ENCODE peak calls at places on chromosomes 3 and 15, in nine cellular contexts. X, L, R, O, C, Y, S, I and Z are unnamed samples. For H3K36me3, the result is how much of the 10 kb centered on the place peaks cover.

GRCh38 chr15:90799639-90800038 is 68.7 kb upstream of the FURIN start:
- DNase-seq in X (no peak), S (no peak), C (no peak), Y (no peak), R (no peak), L (no peak), I (no peak), O (no peak), Z (no peak)

GRCh38 chr3:128318275-128318920 is 148.3 kb downstream of the DNAJB8 start:
- DNase-seq in O (peak), L (no peak), R (no peak), S (no peak), I (no peak), X (no peak), C (no peak), Y (no peak), Z (no peak)

GRCh38 chr3:155252535-155252934 is 40.9 kb downstream of the STRIT1 start:
- DNase-seq in C (no peak), S (no peak), O (no peak), I (no peak), Y (peak), R (no peak), L (no peak), X (no peak), Z (no peak)

GRCh38 chr3:30639937-30640336 is 33.5 kb downstream of the TGFBR2 start:
- DNase-seq in R (no peak), O (no peak), I (no peak), Y (no peak), C (no peak), L (no peak), S (no peak), X (no peak), Z (no peak)

GRCh38 chr3:25508901-25509300 is 80.8 kb downstream of the RARB start:
- DNase-seq in I (no peak), S (no peak), X (no peak), O (no peak), Y (peak), C (no peak), L (no peak), R (no peak), Z (no peak)

GRCh38 chr3:194139977-194140351 is 4.0 kb downstream of the HES1 start:
- DNase-seq in S (no peak), X (no peak), O (no peak), Y (peak), C (no peak), L (no peak), R (no peak), I (no peak), Z (no peak)

GRCh38 chr3:45100998-45101407 is 45.2 kb downstream of the CDCP1 start:
- DNase-seq in R (no peak), I (no peak), X (no peak), Y (no peak), L (no peak), C (no peak), O (no peak), S (no peak), Z (no peak)

GRCh38 chr3:69313251-69313650 is 72.6 kb downstream of the FRMD4B start:
- DNase-seq in S (no peak), X (no peak), L (no peak), R (no peak), Y (no peak), I (no peak), O (no peak), C (no peak), Z (no peak)

GRCh38 chr3:114928989-114929620 is 218.0 kb downstream of the ZBTB20 start:
- DNase-seq in L (no peak), I (no peak), S (no peak), O (no peak), Y (no peak), R (no peak), X (no peak), C (no peak), Z (no peak)

GRCh38 chr15:85671156-85671555 is 123.6 kb downstream of the KLHL25 start:
- DNase-seq in C (no peak), L (no peak), X (no peak), S (no peak), O (no peak), R (no peak), Y (no peak), I (no peak), Z (no peak)

GRCh38 chr3:38137615-38138346 is 680 bp upstream of the MYD88 start:
- DNase-seq in X (no peak), S (peak), R (no peak), L (no peak), I (no peak), C (peak), O (no peak), Y (no peak), Z (no peak)

GRCh38 chr3:53799338-53799865 is 46.8 kb downstream of the CHDH start:
- DNase-seq in R (no peak), L (no peak), S (no peak), I (no peak), C (no peak), O (no peak), Y (no peak), X (no peak), Z (no peak)

GRCh38 chr3:123620338-123620737 is 35.5 kb upstream of the HACD2 start:
- DNase-seq in Y (peak), I (no peak), X (no peak), S (no peak), O (no peak), R (no peak), L (no peak), C (no peak), Z (no peak)

GRCh38 chr15:69380100-69380725 is 33.9 kb upstream of the KIF23 start:
- DNase-seq in Y (peak), I (peak), R (no peak), S (no peak), L (no peak), C (no peak), X (no peak), O (peak), Z (no peak)

GRCh38 chr3:24829632-24830229 is 335.1 kb upstream of the THRB start:
- DNase-seq in X (no peak), L (peak), S (no peak), Y (no peak), R (no peak), I (peak), O (peak), C (no peak), Z (peak)

GRCh38 chr3:115858995-115859807 is 235.9 kb downstream of the GAP43 start:
- DNase-seq in O (no peak), R (no peak), I (peak), Y (no peak), S (no peak), X (no peak), C (no peak), L (no peak), Z (no peak)

GRCh38 chr3:18424213-18424861 is 802 bp downstream of the SATB1 start:
- DNase-seq in O (no peak), X (peak), S (no peak), R (no peak), C (no peak), I (no peak), L (peak), Y (no peak), Z (peak)

GRCh38 chr3:154132777-154133375 is 11.7 kb downstream of the ARHGEF26 start:
- DNase-seq in Y (no peak), C (no peak), L (no peak), O (no peak), X (no peak), R (peak), S (no peak), I (no peak), Z (no peak)

GRCh38 chr3:69948246-69948862 is 51.2 kb upstream of the SAMMSON start:
- DNase-seq in C (no peak), O (no peak), Y (peak), L (no peak), I (peak), S (no peak), R (no peak), X (no peak), Z (no peak)

GRCh38 chr15:91018178-91018577 is 4.2 kb downstream of the VPS33B start:
- DNase-seq in I (no peak), R (no peak), Y (no peak), O (no peak), X (no peak), L (no peak), C (no peak), S (no peak), Z (no peak)

GRCh38 chr3:146134348-146135117 is 26.5 kb downstream of the PLOD2 start:
- DNase-seq in R (no peak), L (no peak), S (no peak), C (no peak), O (no peak), X (no peak), Y (no peak), I (no peak), Z (no peak)

GRCh38 chr3:185586644-185586964 is 509 bp downstream of the SENP2 start:
- DNase-seq in O (no peak), I (no peak), R (no peak), C (no peak), L (no peak), X (no peak), S (peak), Y (no peak), Z (no peak)

GRCh38 chr15:74225928-74226327 is 10.2 kb upstream of the CCDC33 start:
- DNase-seq in Y (no peak), I (no peak), R (no peak), S (no peak), X (no peak), C (no peak), O (no peak), L (no peak), Z (no peak)

GRCh38 chr3:52204337-52205073 is 6.5 kb downstream of the ALAS1 start:
- DNase-seq in S (no peak), O (no peak), Y (peak), L (no peak), C (no peak), I (no peak), X (no peak), R (no peak), Z (no peak)

GRCh38 chr3:13484861-13485590 is 4.9 kb downstream of the HDAC11 start:
- DNase-seq in I (peak), Y (peak), O (peak), C (no peak), L (peak), R (no peak), X (peak), S (no peak), Z (peak)

GRCh38 chr3:64666171-64666581 is 21.6 kb downstream of the ADAMTS9 start:
- DNase-seq in L (no peak), Y (no peak), O (no peak), I (no peak), R (peak), C (no peak), S (no peak), X (no peak), Z (peak)

GRCh38 chr3:53570709-53571108 is 76.3 kb downstream of the CACNA1D start:
- DNase-seq in C (no peak), Y (peak), L (no peak), X (no peak), I (no peak), R (no peak), O (no peak), S (no peak), Z (no peak)

GRCh38 chr15:70362350-70362749 is 264.6 kb upstream of the TLE3 start:
- DNase-seq in Y (no peak), X (no peak), R (no peak), O (peak), I (no peak), L (no peak), S (no peak), C (no peak), Z (no peak)

GRCh38 chr3:118932822-118933558 is 101.7 kb downstream of the IGSF11 start:
- DNase-seq in L (peak), Y (no peak), X (peak), I (no peak), R (no peak), O (peak), C (no peak), S (no peak), Z (no peak)

GRCh38 chr3:158791259-158791920 is 10.5 kb upstream of the MFSD1 start:
- DNase-seq in X (no peak), R (peak), Y (peak), C (no peak), I (peak), O (no peak), S (no peak), L (no peak), Z (no peak)

GRCh38 chr3:25043181-25043580 is 384.9 kb upstream of the RARB start:
- DNase-seq in O (no peak), X (no peak), Y (no peak), I (no peak), R (no peak), C (no peak), L (no peak), S (no peak), Z (no peak)

GRCh38 chr15:51079226-51079625 is 15.5 kb downstream of the TNFAIP8L3 start:
- DNase-seq in C (no peak), L (no peak), O (no peak), R (no peak), X (no peak), Y (no peak), S (no peak), I (no peak), Z (no peak)

GRCh38 chr3:104632947-104633346 is 733.8 kb upstream of the ALCAM start:
- DNase-seq in L (no peak), O (no peak), S (no peak), I (no peak), R (no peak), C (no peak), Y (peak), X (no peak), Z (no peak)

GRCh38 chr3:180420016-180420415 is 181.9 kb upstream of the TTC14 start:
- DNase-seq in X (no peak), Y (peak), C (no peak), S (no peak), I (no peak), L (no peak), O (no peak), R (no peak), Z (no peak)

GRCh38 chr15:90004671-90005070 is 3.5 kb downstream of the ZNF710 start:
- DNase-seq in I (no peak), O (no peak), X (no peak), S (peak), C (no peak), L (peak), Y (peak), R (no peak), Z (no peak)

GRCh38 chr15:46735115-46735514 is 982.2 kb upstream of the SEMA6D start:
- DNase-seq in C (no peak), X (no peak), Y (no peak), S (no peak), R (no peak), L (no peak), O (no peak), I (no peak), Z (no peak)

GRCh38 chr3:47496892-47497291 is 16.6 kb downstream of the ELP6 start:
- DNase-seq in S (no peak), C (no peak), R (no peak), L (no peak), Y (no peak), X (no peak), I (no peak), O (no peak), Z (no peak)

GRCh38 chr3:101602731-101603130 is 28.8 kb downstream of the PCNP start:
- DNase-seq in S (no peak), X (no peak), C (no peak), I (no peak), R (no peak), L (no peak), Y (no peak), O (no peak), Z (no peak)

DNA sequence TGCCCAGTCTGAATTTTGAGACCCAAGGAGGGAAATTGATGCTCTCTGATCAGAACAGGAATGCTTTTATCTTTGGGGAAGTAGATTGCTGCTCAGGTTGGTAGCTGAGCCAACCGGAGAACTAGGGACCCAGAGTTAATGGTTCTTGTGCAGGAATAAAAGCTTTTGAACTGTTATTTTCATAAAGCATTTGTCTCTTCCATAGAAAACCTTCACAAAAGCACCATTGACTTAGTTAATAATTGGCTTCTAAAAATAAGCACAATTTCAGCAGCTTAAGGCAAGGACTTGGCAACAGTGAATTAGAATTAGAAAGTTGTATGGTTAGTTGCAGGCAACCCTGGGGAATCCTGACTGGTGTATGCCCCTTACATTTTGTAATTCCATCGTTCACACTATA is 53.8 kb downstream of the MAP2K1 start:
- DNase-seq in Y (no peak), S (no peak), R (no peak), L (no peak), C (no peak), O (no peak), X (no peak), I (no peak), Z (no peak)
- H3K36me3 ChIP-seq in Y (under half), S (under half), R (under half), L (under half), C (half or more), O (under half), X (half or more), I (half or more), Z (under half)

GRCh38 chr15:78069630-78070029 is 7.9 kb downstream of the TBC1D2B start:
- DNase-seq in C (no peak), I (no peak), R (no peak), X (no peak), Y (no peak), L (no peak), O (no peak), S (no peak), Z (no peak)
- H3K27ac ChIP-seq in C (peak), I (no peak), R (peak), X (peak), Y (peak), L (peak), O (no peak), S (peak), Z (peak)

DNA sequence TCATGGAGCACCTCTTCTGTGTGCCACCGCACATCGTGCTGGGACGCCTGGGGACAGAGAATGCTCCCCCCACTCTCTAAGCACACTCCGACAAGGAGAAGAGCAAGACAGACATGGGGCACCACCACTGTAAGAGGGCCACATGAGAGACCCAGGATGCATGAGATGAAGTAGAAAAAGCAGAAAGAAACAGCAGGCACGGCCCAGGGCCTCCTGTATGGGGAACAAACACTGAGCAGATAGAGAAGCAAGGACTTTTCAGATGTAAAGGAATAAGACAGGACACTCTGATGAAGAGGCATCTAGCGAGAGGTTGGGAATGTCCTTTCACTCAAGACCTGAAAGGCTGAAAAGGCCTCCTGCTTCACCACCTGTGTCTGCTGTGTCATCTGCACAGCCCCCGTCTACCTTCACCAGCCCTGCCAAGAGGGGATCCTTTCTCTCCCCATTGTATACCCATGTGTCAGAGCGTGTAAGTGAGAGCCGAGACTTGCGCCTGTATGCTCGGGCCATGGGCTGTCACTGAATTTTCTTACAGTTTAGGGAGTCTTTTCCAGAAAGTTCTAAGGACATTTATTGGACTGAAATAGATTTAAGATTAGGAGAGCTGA is 125.6 kb downstream of the LRRK1 start:
- DNase-seq in S (no peak), O (no peak), Y (no peak), L (no peak), R (peak), I (no peak), X (no peak), C (no peak), Z (peak)
- H3K36me3 ChIP-seq in S (under half), O (under half), Y (under half), L (under half), R (under half), I (under half), X (under half), C (half or more), Z (under half)

DNA sequence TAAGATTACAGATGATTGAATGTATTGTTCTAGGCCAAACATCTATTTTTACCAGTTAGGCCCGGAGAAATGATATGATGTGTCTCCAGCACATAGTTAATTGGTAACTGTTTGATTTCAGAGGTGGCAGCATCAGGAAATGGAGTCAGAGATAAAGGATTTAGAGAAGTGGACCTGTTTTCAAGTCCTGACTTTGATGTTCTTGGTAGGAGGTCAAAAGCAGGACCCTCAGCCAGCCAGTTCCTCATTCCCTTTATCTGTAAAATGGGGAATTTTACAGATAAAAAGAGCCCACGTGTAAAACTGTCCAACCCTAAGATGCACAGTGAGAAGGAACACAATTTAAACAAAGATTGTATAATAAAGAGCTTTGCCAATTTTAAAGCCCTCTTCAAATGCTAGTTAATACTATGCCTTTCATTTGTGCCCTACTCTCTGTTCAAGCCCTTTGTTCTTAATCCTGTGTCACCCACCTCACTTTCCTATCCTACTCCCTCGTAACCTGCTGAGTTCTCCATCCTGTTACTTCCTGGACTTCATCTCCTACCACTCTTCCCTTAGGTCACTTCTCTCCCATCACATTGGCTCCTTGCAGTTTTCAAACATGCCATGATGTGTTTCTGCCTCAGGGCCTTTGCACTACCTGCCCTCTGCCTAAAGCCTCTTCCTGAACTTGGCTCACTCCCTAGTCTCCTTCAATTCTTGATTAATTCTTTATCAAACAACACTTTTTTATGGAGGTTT is 2.6 kb downstream of the TMEM212 start:
- DNase-seq in X (no peak), O (no peak), Y (no peak), L (no peak), S (no peak), I (no peak), C (no peak), R (no peak), Z (no peak)
- H3K27ac ChIP-seq in X (no peak), O (no peak), Y (no peak), L (no peak), S (no peak), I (no peak), C (no peak), R (no peak), Z (no peak)

GRCh38 chr3:183808355-183808754 is 17.0 kb downstream of the MAP6D1 start:
- DNase-seq in R (no peak), I (no peak), X (no peak), C (no peak), O (peak), Y (no peak), S (no peak), L (no peak), Z (no peak)
- H3K36me3 ChIP-seq in R (half or more), I (half or more), X (half or more), C (half or more), O (under half), Y (under half), S (under half), L (under half), Z (under half)